ENCODE peak calls at places on chromosomes 3 and 15, in nine cellular contexts. K is gastrocnemius medialis; J is putamen; F is MV-4-11; Z is NCI-H460; N is mesothelial cell of epicardium; A is islet precursor cell; G is NCI-H446; R is stimulated activated CD8-positive, alpha-beta memory T cell treated with anti-CD3 and anti-CD28 coated beads, Interleukin-2, amount 100 ng/mL, for 1 hour. X is an unnamed sample.

GRCh38 chr15:101045236-101045646 is 126.1 kb downstream of the LRRK1 start:
- DNase-seq in K (no peak), J (peak), F (no peak), Z (no peak), N (peak), A (peak), G (no peak), R (no peak), X (no peak)

GRCh38 chr3:30673425-30674341 is 67.3 kb downstream of the TGFBR2 start:
- DNase-seq in K (no peak), J (no peak), F (peak), Z (no peak), N (no peak), A (no peak), G (no peak), R (no peak), X (no peak)

GRCh38 chr3:174483254-174483653 is 375.9 kb upstream of the NAALADL2 start:
- DNase-seq in K (no peak), J (no peak), F (peak), Z (no peak), N (no peak), A (no peak), G (no peak), R (no peak), X (no peak)

GRCh38 chr3:46902188-46902631 is 24.7 kb downstream of the PTH1R start:
- DNase-seq in K (no peak), J (no peak), F (no peak), Z (no peak), N (no peak), A (no peak), G (no peak), R (no peak), X (no peak)

GRCh38 chr3:37050242-37050641 is 56.9 kb downstream of the MLH1 start:
- DNase-seq in K (no peak), J (no peak), F (no peak), Z (no peak), N (no peak), A (peak), G (no peak), R (no peak), X (no peak)

GRCh38 chr3:73729969-73730440 is 105.3 kb upstream of the PDZRN3 start:
- DNase-seq in K (peak), J (no peak), F (no peak), Z (no peak), N (no peak), A (peak), G (no peak), R (no peak), X (no peak)

GRCh38 chr3:194300936-194301335 is 50.2 kb downstream of the CPN2 start:
- DNase-seq in K (no peak), J (no peak), F (no peak), Z (no peak), N (no peak), A (no peak), G (no peak), R (no peak), X (no peak)

GRCh38 chr3:70854108-70854507 is 541.7 kb upstream of the MDFIC2 start:
- DNase-seq in K (no peak), J (no peak), F (no peak), Z (no peak), N (no peak), A (no peak), G (no peak), R (no peak), X (no peak)

GRCh38 chr3:126827121-126827520 is 123.1 kb downstream of the CHCHD6 start:
- DNase-seq in K (peak), J (no peak), F (no peak), Z (no peak), N (no peak), A (no peak), G (no peak), R (no peak), X (no peak)

GRCh38 chr3:5068531-5068930 is 53.6 kb upstream of the ARL8B start:
- DNase-seq in K (no peak), J (no peak), F (no peak), Z (no peak), N (no peak), A (no peak), G (no peak), R (no peak), X (no peak)

GRCh38 chr15:48250640-48251076 is 44.6 kb downstream of the SLC12A1 start:
- DNase-seq in K (no peak), J (peak), F (peak), Z (peak), N (no peak), A (peak), G (peak), R (no peak), X (peak)

GRCh38 chr15:74045184-74045583 is 37.2 kb downstream of the GOLGA6A start:
- DNase-seq in K (no peak), J (no peak), F (no peak), Z (no peak), N (no peak), A (no peak), G (no peak), R (no peak), X (no peak)

GRCh38 chr3:77147836-77148578 is 108.1 kb downstream of the ROBO2 start:
- DNase-seq in K (no peak), J (no peak), F (no peak), Z (no peak), N (no peak), A (no peak), G (peak), R (no peak), X (no peak)

GRCh38 chr3:39267631-39268553 is 11.9 kb downstream of the CX3CR1 start:
- DNase-seq in K (no peak), J (no peak), F (peak), Z (no peak), N (no peak), A (no peak), G (no peak), R (peak), X (no peak)

GRCh38 chr15:39444729-39445470 is 136.0 kb upstream of the THBS1 start:
- DNase-seq in K (peak), J (no peak), F (no peak), Z (no peak), N (no peak), A (no peak), G (no peak), R (no peak), X (no peak)

GRCh38 chr3:162337630-162338029 is 841.0 kb downstream of the OTOL1 start:
- DNase-seq in K (no peak), J (no peak), F (no peak), Z (no peak), N (no peak), A (no peak), G (no peak), R (no peak), X (no peak)

GRCh38 chr3:171978390-171978789 is 61.0 kb upstream of the FNDC3B start:
- DNase-seq in K (no peak), J (no peak), F (no peak), Z (no peak), N (no peak), A (no peak), G (no peak), R (no peak), X (no peak)

GRCh38 chr3:171376125-171376947 is 83.9 kb downstream of the TNIK start:
- DNase-seq in K (no peak), J (peak), F (peak), Z (no peak), N (no peak), A (no peak), G (no peak), R (no peak), X (peak)

GRCh38 chr3:72043212-72044133 is 258.5 kb upstream of the PROK2 start:
- DNase-seq in K (no peak), J (no peak), F (peak), Z (no peak), N (no peak), A (no peak), G (no peak), R (no peak), X (no peak)

GRCh38 chr3:55407426-55407820 is 79.7 kb downstream of the WNT5A start:
- DNase-seq in K (no peak), J (no peak), F (no peak), Z (no peak), N (no peak), A (no peak), G (no peak), R (no peak), X (no peak)

GRCh38 chr3:23390989-23391388 is 187.9 kb downstream of the UBE2E2 start:
- DNase-seq in K (no peak), J (no peak), F (no peak), Z (no peak), N (no peak), A (no peak), G (no peak), R (no peak), X (no peak)

GRCh38 chr3:61894988-61895935 is 333.9 kb downstream of the PTPRG start:
- DNase-seq in K (peak), J (peak), F (peak), Z (peak), N (peak), A (peak), G (peak), R (no peak), X (peak)

GRCh38 chr3:176513604-176514003 is 683.7 kb downstream of the TBL1XR1 start:
- DNase-seq in K (no peak), J (no peak), F (no peak), Z (no peak), N (no peak), A (no peak), G (no peak), R (no peak), X (no peak)

GRCh38 chr15:98668566-98669308 is 20.4 kb downstream of the IGF1R start:
- DNase-seq in K (no peak), J (no peak), F (no peak), Z (no peak), N (no peak), A (peak), G (no peak), R (no peak), X (no peak)

GRCh38 chr3:33386631-33387030 is 53.6 kb downstream of the UBP1 start:
- DNase-seq in K (no peak), J (no peak), F (no peak), Z (no peak), N (no peak), A (no peak), G (no peak), R (no peak), X (no peak)

GRCh38 chr3:106728315-106728821 is 648.9 kb upstream of the CCDC54 start:
- DNase-seq in K (no peak), J (no peak), F (no peak), Z (peak), N (no peak), A (no peak), G (no peak), R (no peak), X (no peak)

GRCh38 chr3:47409688-47410416 is 29.0 kb downstream of the PTPN23 start:
- DNase-seq in K (no peak), J (no peak), F (no peak), Z (no peak), N (no peak), A (no peak), G (no peak), R (no peak), X (no peak)

GRCh38 chr3:182364723-182365650 is 428.3 kb upstream of the ATP11B start:
- DNase-seq in K (no peak), J (peak), F (no peak), Z (peak), N (no peak), A (no peak), G (peak), R (no peak), X (peak)

GRCh38 chr3:138867996-138868395 is 33.3 kb upstream of the PIK3CB start:
- DNase-seq in K (no peak), J (no peak), F (no peak), Z (no peak), N (no peak), A (no peak), G (no peak), R (no peak), X (no peak)